ENCODE peak calls at places on chromosomes 5 and 9, in five cellular contexts. V is psoas muscle, N is brain microvascular endothelial cell, B is A549, M is stomach. A is an unnamed sample.

GRCh38 chr9:23538604-23539003 is 287.4 kb downstream of the ELAVL2 start:
- DNase-seq in V (no peak), N (no peak), B (no peak), M (no peak), A (no peak)

GRCh38 chr9:117104972-117105495 is 309.8 kb downstream of the ASTN2 start:
- DNase-seq in V (no peak), N (no peak), B (no peak), M (no peak), A (no peak)

GRCh38 chr5:150473673-150474358 is 24.3 kb upstream of the RPS14 start:
- DNase-seq in V (no peak), N (peak), B (no peak), M (no peak), A (no peak)

GRCh38 chr5:16127865-16128544 is 51.6 kb downstream of the MARCHF11 start:
- DNase-seq in V (no peak), N (no peak), B (no peak), M (no peak), A (no peak)

GRCh38 chr5:41218929-41219328 is 5.6 kb upstream of the C6 start:
- DNase-seq in V (no peak), N (no peak), B (no peak), M (no peak), A (no peak)

GRCh38 chr5:178199581-178200434 is 4.5 kb upstream of the HNRNPAB start:
- DNase-seq in V (no peak), N (no peak), B (no peak), M (no peak), A (no peak)

GRCh38 chr9:136644593-136645342 is 17.9 kb upstream of the EGFL7 start:
- DNase-seq in V (peak), N (no peak), B (peak), M (peak), A (no peak)

GRCh38 chr5:57539281-57539701 is 56.7 kb upstream of the ACTBL2 start:
- DNase-seq in V (no peak), N (peak), B (no peak), M (no peak), A (no peak)

GRCh38 chr5:96516631-96517071 is 83.6 kb upstream of the PCSK1 start:
- DNase-seq in V (no peak), N (no peak), B (no peak), M (no peak), A (no peak)

GRCh38 chr5:160938532-160938931 is 86.5 kb upstream of the ATP10B start:
- DNase-seq in V (no peak), N (no peak), B (no peak), M (peak), A (no peak)

GRCh38 chr5:67577424-67577823 is 380.8 kb upstream of the CD180 start:
- DNase-seq in V (no peak), N (no peak), B (no peak), M (no peak), A (no peak)

GRCh38 chr9:76181020-76181641 is 213.1 kb downstream of the RFK start:
- DNase-seq in V (no peak), N (peak), B (peak), M (no peak), A (peak)

GRCh38 chr5:9617191-9617590 is 13.0 kb downstream of the TAS2R1 start:
- DNase-seq in V (no peak), N (peak), B (no peak), M (no peak), A (no peak)

GRCh38 chr9:137311171-137311970 is 9.3 kb upstream of the NRARP start:
- DNase-seq in V (no peak), N (peak), B (no peak), M (peak), A (no peak)

GRCh38 chr9:129436751-129437625 is 183.9 kb downstream of the C9orf50 start:
- DNase-seq in V (peak), N (no peak), B (no peak), M (peak), A (no peak)

GRCh38 chr5:132773601-132774355 is 3.3 kb downstream of the SEPTIN8 start:
- DNase-seq in V (no peak), N (no peak), B (no peak), M (no peak), A (no peak)

GRCh38 chr9:96450613-96451544 is 910 bp downstream of the HABP4 start:
- DNase-seq in V (peak), N (peak), B (peak), M (peak), A (no peak)

GRCh38 chr9:83505282-83505681 is 32.9 kb downstream of the FRMD3 start:
- DNase-seq in V (no peak), N (no peak), B (no peak), M (no peak), A (no peak)

GRCh38 chr9:104748359-104749031 is 1.0 kb downstream of the NIPSNAP3A start:
- DNase-seq in V (no peak), N (no peak), B (peak), M (no peak), A (no peak)

GRCh38 chr5:67815455-67816391 is 399.8 kb upstream of the PIK3R1 start:
- DNase-seq in V (no peak), N (no peak), B (no peak), M (no peak), A (no peak)

GRCh38 chr5:12214631-12215030 is 310.4 kb upstream of the CTNND2 start:
- DNase-seq in V (no peak), N (no peak), B (no peak), M (no peak), A (no peak)

GRCh38 chr9:7452378-7452777 is 347.2 kb downstream of the DMAC1 start:
- DNase-seq in V (no peak), N (no peak), B (no peak), M (no peak), A (no peak)

GRCh38 chr9:97307091-97307490 is 368 bp upstream of the CCDC180 start:
- DNase-seq in V (peak), N (peak), B (no peak), M (peak), A (no peak)

GRCh38 chr5:41641621-41642020 is 131.2 kb upstream of the PLCXD3 start:
- DNase-seq in V (no peak), N (no peak), B (no peak), M (no peak), A (no peak)

GRCh38 chr5:58200451-58200850 is 259.4 kb downstream of the PLK2 start:
- DNase-seq in V (no peak), N (no peak), B (no peak), M (no peak), A (no peak)

GRCh38 chr9:131660466-131661405 is 79.1 kb downstream of the RAPGEF1 start:
- DNase-seq in V (no peak), N (peak), B (no peak), M (no peak), A (no peak)

GRCh38 chr5:1659100-1660036 is 135.6 kb upstream of the LPCAT1 start:
- DNase-seq in V (no peak), N (no peak), B (no peak), M (no peak), A (no peak)

GRCh38 chr5:36657563-36657995 is 51.2 kb downstream of the SLC1A3 start:
- DNase-seq in V (peak), N (peak), B (no peak), M (peak), A (peak)

GRCh38 chr5:179906294-179906794 is 1.4 kb downstream of the TBC1D9B start:
- DNase-seq in V (no peak), N (no peak), B (no peak), M (no peak), A (no peak)
- H3K4me3 ChIP-seq in V (peak), N (peak), B (peak), M (peak), A (peak)

GRCh38 chr5:42828661-42829060 is 17.0 kb upstream of the SELENOP start:
- DNase-seq in V (no peak), N (no peak), B (no peak), M (no peak), A (no peak)

GRCh38 chr5:42826757-42827156 is 15.1 kb upstream of the SELENOP start:
- DNase-seq in V (no peak), N (no peak), B (no peak), M (no peak), A (no peak)

GRCh38 chr5:42825422-42826148 is 13.9 kb upstream of the SELENOP start:
- DNase-seq in V (no peak), N (no peak), B (no peak), M (no peak), A (no peak)

GRCh38 chr5:42822558-42822957 is 10.9 kb upstream of the SELENOP start:
- DNase-seq in V (no peak), N (no peak), B (no peak), M (no peak), A (no peak)

GRCh38 chr5:42824347-42824976 is 12.8 kb upstream of the SELENOP start:
- DNase-seq in V (no peak), N (no peak), B (no peak), M (no peak), A (no peak)
- TF ChIP-seq CTCF in V (no peak), N (no peak), B (no peak), M (no peak), A (no peak)

DNA sequence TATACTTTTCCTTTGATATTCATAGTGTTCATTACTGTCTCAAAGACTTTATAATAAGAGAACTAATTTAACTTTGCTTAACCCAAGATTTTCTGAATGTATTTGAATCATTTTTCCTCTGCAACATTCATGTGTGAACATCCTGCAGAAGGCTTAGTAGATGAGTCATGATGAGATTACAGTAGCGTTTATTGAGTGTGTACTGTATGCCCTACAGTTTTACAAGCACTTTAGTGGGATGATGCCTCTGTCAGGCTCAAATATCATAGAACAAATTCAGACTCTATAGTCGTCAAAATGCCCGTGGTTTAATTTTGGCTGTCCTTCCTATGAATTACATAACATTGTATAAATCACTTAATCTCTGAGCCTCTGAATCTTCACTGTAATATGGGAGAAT is 41.2 kb downstream of the FYB1 start:
- DNase-seq in V (no peak), N (peak), B (no peak), M (no peak), A (no peak)
- H3K4me3 ChIP-seq in V (no peak), N (no peak), B (no peak), M (no peak), A (no peak)

GRCh38 chr5:14667290-14667689 is 2.8 kb downstream of the OTULIN start:
- DNase-seq in V (no peak), N (no peak), B (no peak), M (no peak), A (no peak)

GRCh38 chr5:14665949-14666741 is 1.6 kb downstream of the OTULIN start:
- DNase-seq in V (no peak), N (no peak), B (peak), M (no peak), A (no peak)

GRCh38 chr5:14663734-14664269 is 716 bp upstream of the OTULIN start:
- DNase-seq in V (no peak), N (no peak), B (no peak), M (no peak), A (no peak)

GRCh38 chr5:14664270-14665109 is at the start of gene OTULIN:
- DNase-seq in V (peak), N (peak), B (peak), M (peak), A (no peak)

GRCh38 chr5:14665110-14665822 is 748 bp downstream of the OTULIN start:
- DNase-seq in V (no peak), N (no peak), B (peak), M (peak), A (no peak)
- TF ChIP-seq CTCF in V (no peak), N (no peak), B (no peak), M (no peak), A (no peak)

GRCh38 chr5:76329346-76329745 is 73.7 kb upstream of the IQGAP2 start:
- DNase-seq in V (no peak), N (no peak), B (no peak), M (no peak), A (no peak)

GRCh38 chr5:76332620-76333170 is 70.4 kb upstream of the IQGAP2 start:
- DNase-seq in V (no peak), N (no peak), B (no peak), M (no peak), A (no peak)

GRCh38 chr5:76326559-76327351 is 76.3 kb upstream of the IQGAP2 start:
- DNase-seq in V (no peak), N (no peak), B (no peak), M (no peak), A (no peak)

GRCh38 chr5:76332102-76332501 is 71.0 kb upstream of the IQGAP2 start:
- DNase-seq in V (no peak), N (no peak), B (no peak), M (peak), A (no peak)

GRCh38 chr5:76331139-76331538 is 71.9 kb upstream of the IQGAP2 start:
- DNase-seq in V (no peak), N (no peak), B (no peak), M (no peak), A (no peak)
- H3K4me3 ChIP-seq in V (no peak), N (no peak), B (no peak), M (no peak), A (no peak)

DNA sequence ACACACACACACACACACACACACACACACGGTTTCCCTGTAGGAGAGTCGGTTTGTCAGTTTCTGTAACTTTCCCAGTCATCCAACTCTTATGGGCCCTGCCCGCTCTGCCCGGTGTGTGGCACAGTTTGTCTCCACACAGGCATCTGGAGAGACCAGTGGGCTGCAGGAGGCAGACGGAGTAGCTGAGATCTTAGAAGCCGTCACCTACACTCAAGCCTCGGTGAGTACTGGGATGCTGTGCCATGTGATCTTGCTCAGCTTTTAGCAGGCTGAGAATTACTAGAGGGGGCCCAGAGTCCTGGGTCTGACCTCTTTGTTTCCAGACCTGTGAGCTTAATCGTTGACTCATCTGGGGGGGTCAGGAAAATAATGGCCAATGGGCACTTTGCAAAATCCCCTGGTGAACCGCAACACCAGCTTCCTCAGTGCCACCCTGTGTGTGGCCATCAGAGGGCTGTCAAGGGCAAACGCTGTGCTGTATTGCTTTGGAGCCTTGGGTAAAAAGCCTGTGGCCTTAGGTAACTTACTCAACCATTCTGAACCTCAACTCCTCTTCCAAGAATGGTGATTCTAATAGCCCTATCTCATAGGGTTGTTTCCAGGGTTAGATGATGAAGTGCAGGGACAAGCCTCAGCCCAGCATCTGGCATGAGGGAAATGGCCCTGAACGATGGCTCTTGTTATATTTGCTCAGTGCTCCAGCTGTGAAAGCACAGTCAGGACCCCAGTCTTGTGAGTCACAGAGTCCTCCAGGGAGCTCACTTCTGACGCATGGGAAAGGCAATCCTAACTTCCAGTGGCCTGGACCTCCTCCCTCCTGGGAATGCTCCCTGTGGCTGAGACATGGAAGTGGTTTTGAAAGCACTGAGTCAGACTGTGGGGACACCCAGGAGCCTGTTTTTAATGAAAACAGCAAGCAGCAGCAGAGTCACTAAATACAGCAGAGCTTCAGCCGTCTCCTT is 45.6 kb downstream of the COL15A1 start:
- DNase-seq in V (peak), N (peak), B (peak), M (no peak), A (peak)
- TF ChIP-seq CTCF in V (no peak), N (peak), B (peak), M (no peak), A (peak)